ENCODE peak calls at places on chromosomes 11 and 22, in ten cellular contexts. N is sigmoid colon, I is body of pancreas, M is adrenal gland, B is uterus, F is IMR-90, Q is stomach, X is HCT116, A is A549, P is lower leg skin. S is an unnamed sample.

GRCh38 chr11:8290122-8290810 is 26.6 kb upstream of the LMO1 start:
- DNase-seq in N (peak), I (no peak), M (no peak), B (no peak), F (no peak), Q (no peak), X (no peak), A (no peak), P (peak), S (peak)

GRCh38 chr22:23496445-23496833 is 83.7 kb downstream of the IGLL1 start:
- DNase-seq in N (peak), I (no peak), M (no peak), B (no peak), F (no peak), Q (no peak), X (no peak), A (no peak), P (peak), S (no peak)

GRCh38 chr11:27721505-27722116 is 21.4 kb upstream of the BDNF start:
- DNase-seq in N (no peak), I (no peak), M (no peak), B (no peak), F (no peak), Q (no peak), X (no peak), A (no peak), P (no peak), S (no peak)

GRCh38 chr11:95531116-95531515 is 258.5 kb downstream of the FAM76B start:
- DNase-seq in N (no peak), I (no peak), M (no peak), B (no peak), F (no peak), Q (no peak), X (no peak), A (no peak), P (no peak), S (no peak)

GRCh38 chr22:50105529-50106100 is 15.8 kb downstream of the MOV10L1 start:
- DNase-seq in N (no peak), I (peak), M (no peak), B (no peak), F (peak), Q (no peak), X (no peak), A (no peak), P (no peak), S (no peak)

GRCh38 chr22:50599816-50600454 is 658 bp upstream of the MAPK8IP2 start:
- DNase-seq in N (peak), I (peak), M (peak), B (peak), F (no peak), Q (peak), X (no peak), A (no peak), P (no peak), S (no peak)

GRCh38 chr11:96122601-96123044 is 198.7 kb upstream of the MTMR2 start:
- DNase-seq in N (no peak), I (no peak), M (no peak), B (no peak), F (peak), Q (no peak), X (no peak), A (no peak), P (no peak), S (no peak)

GRCh38 chr11:56716379-56716854 is 17.5 kb downstream of the OR9G1 start:
- DNase-seq in N (no peak), I (no peak), M (no peak), B (no peak), F (no peak), Q (no peak), X (no peak), A (no peak), P (no peak), S (no peak)

GRCh38 chr11:42840176-42840829 is 471.5 kb upstream of the API5 start:
- DNase-seq in N (no peak), I (no peak), M (no peak), B (no peak), F (no peak), Q (no peak), X (no peak), A (no peak), P (no peak), S (no peak)

GRCh38 chr22:47854226-47854625 is 1091.8 kb downstream of the TBC1D22A start:
- DNase-seq in N (no peak), I (no peak), M (no peak), B (no peak), F (no peak), Q (no peak), X (no peak), A (no peak), P (no peak), S (no peak)

GRCh38 chr11:64650923-64651523 is 60.0 kb downstream of the SLC22A12 start:
- DNase-seq in N (no peak), I (no peak), M (no peak), B (no peak), F (peak), Q (no peak), X (peak), A (peak), P (peak), S (no peak)

GRCh38 chr11:116366980-116367640 is 405.7 kb downstream of the BUD13 start:
- DNase-seq in N (no peak), I (no peak), M (no peak), B (no peak), F (no peak), Q (no peak), X (no peak), A (no peak), P (no peak), S (no peak)

GRCh38 chr11:72706579-72706978 is 32.4 kb upstream of the PDE2A start:
- DNase-seq in N (no peak), I (no peak), M (no peak), B (no peak), F (no peak), Q (no peak), X (no peak), A (no peak), P (no peak), S (no peak)

GRCh38 chr11:125371451-125371935 is 124.6 kb downstream of the FEZ1 start:
- DNase-seq in N (no peak), I (no peak), M (no peak), B (no peak), F (no peak), Q (no peak), X (no peak), A (no peak), P (no peak), S (no peak)

GRCh38 chr22:49215840-49216239 is 611.8 kb downstream of the BRD1 start:
- DNase-seq in N (peak), I (no peak), M (peak), B (no peak), F (no peak), Q (peak), X (no peak), A (no peak), P (no peak), S (peak)

GRCh38 chr22:47045691-47046410 is 283.4 kb downstream of the TBC1D22A start:
- DNase-seq in N (peak), I (no peak), M (no peak), B (no peak), F (no peak), Q (no peak), X (no peak), A (no peak), P (peak), S (peak)

GRCh38 chr11:16365456-16366355 is 9.4 kb upstream of the SOX6 start:
- DNase-seq in N (no peak), I (no peak), M (no peak), B (no peak), F (peak), Q (no peak), X (no peak), A (no peak), P (no peak), S (no peak)

GRCh38 chr22:45880091-45880651 is 96.8 kb downstream of the WNT7B start:
- DNase-seq in N (peak), I (no peak), M (no peak), B (peak), F (no peak), Q (no peak), X (no peak), A (no peak), P (peak), S (peak)

GRCh38 chr22:48443680-48444079 is 1384.0 kb downstream of the BRD1 start:
- DNase-seq in N (no peak), I (no peak), M (no peak), B (no peak), F (no peak), Q (no peak), X (no peak), A (no peak), P (no peak), S (peak)

GRCh38 chr11:110759972-110760381 is 47.7 kb upstream of the ARHGAP20 start:
- DNase-seq in N (no peak), I (peak), M (no peak), B (no peak), F (peak), Q (peak), X (no peak), A (no peak), P (no peak), S (peak)

GRCh38 chr11:78202733-78203167 is 14.0 kb downstream of the USP35 start:
- DNase-seq in N (peak), I (no peak), M (no peak), B (no peak), F (no peak), Q (no peak), X (no peak), A (no peak), P (no peak), S (no peak)

GRCh38 chr22:47616396-47617020 is 854.1 kb downstream of the TBC1D22A start:
- DNase-seq in N (peak), I (no peak), M (no peak), B (no peak), F (no peak), Q (peak), X (no peak), A (no peak), P (peak), S (no peak)

GRCh38 chr11:725624-726202 is 19.7 kb downstream of the EPS8L2 start:
- DNase-seq in N (no peak), I (no peak), M (no peak), B (no peak), F (no peak), Q (no peak), X (no peak), A (no peak), P (no peak), S (no peak)

GRCh38 chr22:23533328-23533762 is 46.7 kb downstream of the IGLL1 start:
- DNase-seq in N (peak), I (no peak), M (peak), B (no peak), F (peak), Q (no peak), X (no peak), A (peak), P (no peak), S (no peak)

GRCh38 chr22:20621162-20621561 is 113.8 kb downstream of the MED15 start:
- DNase-seq in N (no peak), I (no peak), M (no peak), B (no peak), F (no peak), Q (no peak), X (no peak), A (no peak), P (no peak), S (no peak)

GRCh38 chr11:65685981-65686380 is 23.3 kb upstream of the RELA start:
- DNase-seq in N (peak), I (no peak), M (no peak), B (no peak), F (no peak), Q (no peak), X (no peak), A (no peak), P (no peak), S (no peak)

GRCh38 chr11:19861171-19861570 is 148.5 kb downstream of the NAV2 start:
- DNase-seq in N (no peak), I (no peak), M (no peak), B (no peak), F (no peak), Q (no peak), X (no peak), A (no peak), P (no peak), S (no peak)

GRCh38 chr11:103907548-103908455 is 128.6 kb upstream of the DDI1 start:
- DNase-seq in N (no peak), I (no peak), M (no peak), B (no peak), F (peak), Q (no peak), X (no peak), A (no peak), P (no peak), S (no peak)

GRCh38 chr11:34185926-34186841 is 80.8 kb downstream of the NAT10 start:
- DNase-seq in N (no peak), I (no peak), M (no peak), B (no peak), F (no peak), Q (no peak), X (no peak), A (no peak), P (no peak), S (no peak)

GRCh38 chr11:35245786-35246185 is 106.8 kb downstream of the CD44 start:
- DNase-seq in N (no peak), I (no peak), M (no peak), B (no peak), F (no peak), Q (no peak), X (no peak), A (no peak), P (no peak), S (no peak)

GRCh38 chr11:128860571-128861361 is 6.3 kb downstream of the KCNJ1 start:
- DNase-seq in N (no peak), I (no peak), M (no peak), B (no peak), F (peak), Q (no peak), X (no peak), A (no peak), P (no peak), S (no peak)

GRCh38 chr11:83827520-83827919 is 541.4 kb upstream of the CCDC90B start:
- DNase-seq in N (no peak), I (no peak), M (no peak), B (no peak), F (peak), Q (no peak), X (no peak), A (no peak), P (no peak), S (no peak)

GRCh38 chr11:81963018-81963417 is 770.6 kb downstream of the FAM181B start:
- DNase-seq in N (no peak), I (no peak), M (no peak), B (no peak), F (no peak), Q (no peak), X (no peak), A (no peak), P (no peak), S (no peak)
- TF ChIP-seq CTCF in N (no peak), I (peak), M (no peak), B (no peak), F (no peak), Q (no peak), X (no peak), A (no peak), P (no peak), S (peak)

GRCh38 chr22:38490915-38491314 is 15.2 kb downstream of the DDX17 start:
- DNase-seq in N (peak), I (peak), M (peak), B (peak), F (peak), Q (peak), X (no peak), A (no peak), P (no peak), S (peak)

GRCh38 chr22:38489142-38489541 is 17.0 kb downstream of the DDX17 start:
- DNase-seq in N (no peak), I (no peak), M (no peak), B (no peak), F (no peak), Q (no peak), X (no peak), A (no peak), P (no peak), S (no peak)

GRCh38 chr22:38487946-38488345 is 18.2 kb downstream of the DDX17 start:
- DNase-seq in N (no peak), I (no peak), M (no peak), B (no peak), F (no peak), Q (no peak), X (no peak), A (no peak), P (no peak), S (no peak)

GRCh38 chr22:38490475-38490874 is 15.6 kb downstream of the DDX17 start:
- DNase-seq in N (no peak), I (no peak), M (no peak), B (no peak), F (no peak), Q (no peak), X (no peak), A (no peak), P (no peak), S (no peak)

DNA sequence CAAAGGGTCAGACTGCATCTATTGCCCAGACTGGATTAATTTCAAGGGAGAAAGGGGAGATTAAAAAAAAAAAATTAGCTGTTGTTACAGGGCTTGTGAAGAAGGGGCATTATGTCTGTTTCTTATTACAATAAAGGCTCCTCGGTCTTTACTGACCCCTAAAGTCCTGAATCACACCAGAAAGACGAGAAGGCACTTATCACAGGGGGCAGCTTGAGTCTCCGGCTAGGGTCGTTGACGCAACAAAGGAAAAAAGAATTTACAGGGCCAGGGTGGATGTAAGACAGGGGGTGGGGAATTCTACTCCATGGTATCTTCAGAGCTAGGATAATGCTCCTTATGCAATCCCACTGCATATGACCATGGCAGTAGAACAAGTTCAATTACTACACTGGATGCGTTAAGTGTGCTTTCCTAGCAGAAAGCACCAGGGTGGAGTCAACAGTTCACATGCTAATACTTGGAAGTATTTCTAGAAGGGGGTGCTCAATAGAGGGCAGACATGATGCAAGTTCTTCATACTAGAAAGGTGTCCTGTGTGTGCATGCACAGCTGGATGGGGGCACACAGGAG is 16.5 kb downstream of the DDX17 start:
- DNase-seq in N (no peak), I (no peak), M (no peak), B (no peak), F (no peak), Q (no peak), X (no peak), A (no peak), P (no peak), S (no peak)
- TF ChIP-seq POLR2A in N (no peak), I (no peak), M (no peak), B (no peak), F (no peak), Q (no peak), X (no peak), A (no peak), P (no peak), S (no peak)

DNA sequence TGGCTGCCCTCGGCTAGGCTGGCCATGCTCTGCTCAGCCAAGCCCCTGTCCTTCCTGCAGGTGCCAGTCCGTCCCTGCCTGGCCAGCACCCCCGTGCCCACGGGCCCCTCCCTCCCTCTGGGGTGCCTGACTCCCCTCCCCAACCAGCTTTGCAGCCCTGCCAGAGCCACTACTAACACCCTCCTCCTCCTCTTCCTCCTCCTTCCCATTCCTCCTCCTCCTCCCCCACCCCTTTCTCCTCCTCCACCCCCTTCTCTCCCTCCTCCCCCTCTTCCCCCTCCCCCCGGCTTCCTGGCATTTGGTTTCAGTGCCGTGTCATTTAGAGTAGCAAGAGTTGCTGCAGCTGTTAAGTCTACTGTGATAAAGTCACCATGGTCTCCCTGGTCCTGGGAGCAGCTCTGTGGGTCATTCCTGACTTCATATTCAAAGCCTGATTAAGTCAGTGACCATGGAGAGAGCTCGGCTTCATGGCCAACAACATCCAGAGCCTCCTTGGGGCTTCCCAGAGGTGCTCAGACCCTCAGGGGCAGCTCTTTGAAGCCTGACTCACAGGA is 78.5 kb downstream of the PIWIL3 start:
- DNase-seq in N (no peak), I (no peak), M (no peak), B (no peak), F (peak), Q (peak), X (no peak), A (no peak), P (no peak), S (no peak)
- H3K4me3 ChIP-seq in N (no peak), I (no peak), M (no peak), B (no peak), F (no peak), Q (no peak), X (no peak), A (no peak), P (no peak), S (no peak)

GRCh38 chr22:32887293-32887692 is 85.8 kb downstream of the TIMP3 start:
- DNase-seq in N (no peak), I (no peak), M (no peak), B (no peak), F (no peak), Q (no peak), X (no peak), A (no peak), P (no peak), S (no peak)
- TF ChIP-seq CTCF in N (no peak), I (no peak), M (no peak), B (no peak), F (no peak), Q (no peak), X (no peak), A (no peak), P (no peak), S (no peak)

DNA sequence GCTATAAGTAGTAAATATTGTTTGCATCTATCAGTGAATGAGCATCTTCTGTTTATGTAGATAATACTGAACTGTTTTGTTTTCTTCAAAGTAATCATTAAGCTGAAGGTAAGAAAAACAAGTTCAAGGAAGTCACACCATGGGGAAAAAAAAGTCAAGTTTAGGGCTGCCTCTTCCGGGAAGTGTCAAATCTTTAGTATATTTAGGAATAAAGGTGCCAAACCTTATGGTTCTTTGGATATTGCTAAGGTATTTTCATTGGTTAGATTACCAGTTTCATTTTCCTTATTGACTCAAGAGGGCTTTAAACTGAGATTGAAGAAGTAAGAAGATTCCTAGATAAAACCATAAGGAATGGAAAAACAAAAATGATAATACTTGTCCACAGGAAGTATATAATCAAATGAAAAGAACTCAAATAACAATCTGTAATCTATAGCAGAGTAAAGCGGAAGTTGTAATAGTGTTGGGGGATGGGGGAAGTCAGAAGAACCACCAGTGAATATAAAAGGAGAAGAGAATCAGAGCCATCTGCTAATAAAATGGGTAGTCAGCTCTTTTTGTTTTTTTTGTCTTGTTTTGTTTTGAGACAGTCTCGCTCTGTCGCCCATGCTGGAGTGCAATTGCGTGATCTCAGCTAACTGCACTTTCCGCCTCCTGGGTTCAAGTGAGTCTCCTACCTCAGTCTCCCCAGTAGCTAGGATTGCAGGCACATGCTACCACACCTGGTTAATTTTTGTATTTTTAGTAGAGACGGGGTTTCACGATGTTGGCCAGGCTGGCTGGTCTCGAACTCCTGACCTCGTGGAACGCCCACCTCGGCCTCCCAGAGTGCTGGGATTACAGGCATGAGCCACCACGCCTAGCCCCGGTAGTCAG is 2.3 kb downstream of the ATM start:
- DNase-seq in N (no peak), I (no peak), M (no peak), B (no peak), F (no peak), Q (no peak), X (no peak), A (no peak), P (no peak), S (no peak)
- TF ChIP-seq POLR2A in N (no peak), I (no peak), M (no peak), B (no peak), F (no peak), Q (no peak), X (no peak), A (no peak), P (no peak), S (no peak)

S was measured in right lobe of liver.